ENCODE peak calls at places on chromosome 13, in ten cellular contexts. K is brain microvascular endothelial cell; Q is psoas muscle; D is uterus; G is small intestine; B is Karpas-422; H is aorta; I is lower lobe of right lung; P is heart right ventricle; J is effector memory CD4-positive, alpha-beta T cell. W is an unnamed sample. For H3K27me3, the result is how much of the 10 kb centered on the place peaks cover.

GRCh38 chr13:26605845-26606244 is 48.4 kb downstream of the WASF3 start:
- DNase-seq in K (no peak), Q (no peak), D (no peak), G (no peak), B (peak), H (no peak), I (no peak), P (no peak), J (no peak), W (no peak)

GRCh38 chr13:96849091-96849490 is 145.2 kb downstream of the OXGR1 start:
- DNase-seq in K (no peak), Q (no peak), D (no peak), G (no peak), B (no peak), H (no peak), I (no peak), P (no peak), J (no peak), W (no peak)

GRCh38 chr13:21399741-21400140 is 59.4 kb downstream of the ZDHHC20 start:
- DNase-seq in K (peak), Q (no peak), D (no peak), G (no peak), B (peak), H (no peak), I (no peak), P (no peak), J (no peak), W (no peak)

GRCh38 chr13:91240341-91240740 is 107.1 kb upstream of the MIR17HG start:
- DNase-seq in K (no peak), Q (no peak), D (no peak), G (no peak), B (no peak), H (no peak), I (no peak), P (no peak), J (no peak), W (no peak)

GRCh38 chr13:51581148-51581820 is 3.0 kb upstream of the WDFY2 start:
- DNase-seq in K (no peak), Q (no peak), D (no peak), G (no peak), B (no peak), H (no peak), I (no peak), P (no peak), J (no peak), W (no peak)

GRCh38 chr13:66927562-66927961 is 302.6 kb downstream of the PCDH9 start:
- DNase-seq in K (no peak), Q (no peak), D (no peak), G (no peak), B (no peak), H (no peak), I (no peak), P (no peak), J (no peak), W (no peak)

GRCh38 chr13:30884543-30884942 is 21.5 kb upstream of the MEDAG start:
- DNase-seq in K (no peak), Q (no peak), D (no peak), G (no peak), B (no peak), H (no peak), I (no peak), P (no peak), J (no peak), W (no peak)

GRCh38 chr13:29908411-29908810 is 58.0 kb upstream of the UBL3 start:
- DNase-seq in K (no peak), Q (peak), D (no peak), G (no peak), B (no peak), H (no peak), I (no peak), P (no peak), J (no peak), W (peak)

GRCh38 chr13:49272296-49272695 is 24.6 kb downstream of the CDADC1 start:
- DNase-seq in K (no peak), Q (no peak), D (no peak), G (no peak), B (no peak), H (no peak), I (no peak), P (no peak), J (no peak), W (no peak)

GRCh38 chr13:103067751-103068563 is 1.7 kb upstream of the SLC10A2 start:
- DNase-seq in K (no peak), Q (no peak), D (no peak), G (peak), B (no peak), H (no peak), I (no peak), P (no peak), J (no peak), W (no peak)

GRCh38 chr13:83975668-83976165 is 93.4 kb upstream of the SLITRK1 start:
- DNase-seq in K (no peak), Q (no peak), D (no peak), G (no peak), B (no peak), H (no peak), I (no peak), P (no peak), J (no peak), W (no peak)

GRCh38 chr13:102035969-102036368 is 365.9 kb downstream of the FGF14 start:
- DNase-seq in K (no peak), Q (no peak), D (no peak), G (no peak), B (no peak), H (no peak), I (no peak), P (no peak), J (no peak), W (no peak)

GRCh38 chr13:110012102-110012739 is 225.8 kb upstream of the IRS2 start:
- DNase-seq in K (peak), Q (no peak), D (no peak), G (no peak), B (peak), H (no peak), I (no peak), P (no peak), J (no peak), W (peak)

GRCh38 chr13:70107498-70108271 is at the start of gene ATXN8OS:
- DNase-seq in K (no peak), Q (no peak), D (no peak), G (no peak), B (no peak), H (peak), I (peak), P (no peak), J (no peak), W (no peak)

GRCh38 chr13:66405908-66406802 is 824.0 kb downstream of the PCDH9 start:
- DNase-seq in K (peak), Q (no peak), D (no peak), G (no peak), B (no peak), H (no peak), I (no peak), P (no peak), J (no peak), W (no peak)

GRCh38 chr13:43132911-43133310 is 109.5 kb downstream of the DNAJC15 start:
- DNase-seq in K (no peak), Q (no peak), D (no peak), G (no peak), B (peak), H (no peak), I (no peak), P (no peak), J (no peak), W (no peak)

GRCh38 chr13:55497486-55497885 is 1643.2 kb upstream of the PRR20A start:
- DNase-seq in K (no peak), Q (no peak), D (no peak), G (no peak), B (no peak), H (no peak), I (no peak), P (no peak), J (no peak), W (no peak)

GRCh38 chr13:31885994-31886393 is 145.6 kb upstream of the FRY start:
- DNase-seq in K (no peak), Q (no peak), D (no peak), G (no peak), B (no peak), H (no peak), I (no peak), P (peak), J (no peak), W (no peak)

GRCh38 chr13:75861786-75862185 is 225.7 kb downstream of the LMO7 start:
- DNase-seq in K (no peak), Q (no peak), D (no peak), G (no peak), B (no peak), H (no peak), I (no peak), P (no peak), J (no peak), W (no peak)

GRCh38 chr13:45238945-45239795 is 38.3 kb upstream of the KCTD4 start:
- DNase-seq in K (peak), Q (no peak), D (no peak), G (no peak), B (no peak), H (no peak), I (no peak), P (no peak), J (no peak), W (no peak)

GRCh38 chr13:100330662-100331061 is 241.8 kb downstream of the PCCA start:
- DNase-seq in K (no peak), Q (no peak), D (no peak), G (no peak), B (no peak), H (no peak), I (no peak), P (no peak), J (no peak), W (no peak)

GRCh38 chr13:94333131-94333820 is 146.2 kb downstream of the DCT start:
- DNase-seq in K (no peak), Q (no peak), D (no peak), G (no peak), B (no peak), H (no peak), I (no peak), P (no peak), J (no peak), W (no peak)

GRCh38 chr13:109885235-109885634 is 98.9 kb upstream of the IRS2 start:
- DNase-seq in K (no peak), Q (no peak), D (no peak), G (no peak), B (no peak), H (no peak), I (no peak), P (no peak), J (no peak), W (no peak)

GRCh38 chr13:98825659-98826058 is 73.2 kb upstream of the SLC15A1 start:
- DNase-seq in K (no peak), Q (no peak), D (no peak), G (no peak), B (no peak), H (no peak), I (no peak), P (no peak), J (no peak), W (peak)

GRCh38 chr13:75879656-75880055 is 243.5 kb downstream of the LMO7 start:
- DNase-seq in K (no peak), Q (no peak), D (no peak), G (no peak), B (no peak), H (no peak), I (no peak), P (no peak), J (no peak), W (no peak)

GRCh38 chr13:87274209-87274819 is 396.9 kb upstream of the SLITRK5 start:
- DNase-seq in K (no peak), Q (no peak), D (no peak), G (peak), B (peak), H (no peak), I (no peak), P (peak), J (no peak), W (no peak)

GRCh38 chr13:52899206-52899605 is 50.8 kb upstream of the PCDH8 start:
- DNase-seq in K (no peak), Q (no peak), D (no peak), G (no peak), B (no peak), H (no peak), I (no peak), P (no peak), J (no peak), W (no peak)

DNA sequence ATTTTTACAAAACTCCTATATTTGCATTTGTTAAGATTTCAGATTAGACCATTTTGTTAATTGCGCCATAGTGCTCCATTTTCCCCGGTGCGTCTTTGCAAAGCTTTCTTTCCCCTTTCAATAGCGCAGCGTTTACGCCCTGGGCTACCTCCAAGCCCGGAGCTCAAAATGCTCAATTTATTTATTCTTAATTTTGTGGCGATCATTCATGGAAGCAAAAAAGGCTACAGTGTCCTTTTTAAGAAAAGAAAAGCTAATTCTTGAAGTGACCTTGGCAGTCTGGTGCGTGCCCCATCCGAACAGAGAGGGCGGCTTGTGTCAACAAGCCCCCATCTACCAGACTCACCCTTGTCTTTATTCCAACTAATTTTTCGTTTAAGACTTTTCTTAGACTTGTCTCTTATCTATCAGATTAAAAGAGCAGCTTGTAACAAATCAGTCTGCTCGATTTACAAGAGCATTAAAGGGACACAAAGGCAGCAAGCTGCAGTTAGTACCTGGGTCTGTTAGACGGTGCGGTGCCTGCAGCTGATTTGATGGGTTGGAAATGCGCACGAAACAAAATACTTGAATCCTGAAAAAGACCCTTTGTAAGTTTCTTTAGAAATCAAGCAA is 30.1 kb downstream of the GSX1 start:
- DNase-seq in K (no peak), Q (no peak), D (no peak), G (no peak), B (no peak), H (no peak), I (no peak), P (no peak), J (no peak), W (no peak)
- H3K27me3 ChIP-seq in K (under half), Q (under half), D (under half), G (under half), B (under half), H (under half), I (half or more), P (half or more), J (under half), W (under half)

GRCh38 chr13:71864094-71864980 is 2.7 kb downstream of the DACH1 start:
- DNase-seq in K (peak), Q (peak), D (peak), G (peak), B (no peak), H (peak), I (peak), P (peak), J (no peak), W (no peak)
- H3K27me3 ChIP-seq in K (under half), Q (under half), D (under half), G (under half), B (under half), H (under half), I (under half), P (under half), J (under half), W (under half)

GRCh38 chr13:112105884-112106283 is 38.9 kb downstream of the SOX1 start:
- DNase-seq in K (no peak), Q (no peak), D (no peak), G (no peak), B (no peak), H (peak), I (no peak), P (no peak), J (no peak), W (peak)
- H3K27me3 ChIP-seq in K (under half), Q (under half), D (under half), G (under half), B (under half), H (under half), I (half or more), P (half or more), J (under half), W (half or more)

GRCh38 chr13:57637515-57637914 is 6.0 kb downstream of the PCDH17 start:
- DNase-seq in K (no peak), Q (no peak), D (no peak), G (no peak), B (no peak), H (no peak), I (no peak), P (no peak), J (no peak), W (no peak)

GRCh38 chr13:57634829-57635165 is 3.3 kb downstream of the PCDH17 start:
- DNase-seq in K (no peak), Q (no peak), D (peak), G (no peak), B (no peak), H (no peak), I (no peak), P (peak), J (no peak), W (no peak)

GRCh38 chr13:57636811-57637210 is 5.3 kb downstream of the PCDH17 start:
- DNase-seq in K (no peak), Q (no peak), D (no peak), G (no peak), B (no peak), H (no peak), I (no peak), P (no peak), J (no peak), W (no peak)

GRCh38 chr13:57633950-57634828 is 2.6 kb downstream of the PCDH17 start:
- DNase-seq in K (no peak), Q (no peak), D (no peak), G (no peak), B (no peak), H (peak), I (no peak), P (peak), J (no peak), W (no peak)

GRCh38 chr13:57635541-57635940 is 4.0 kb downstream of the PCDH17 start:
- DNase-seq in K (no peak), Q (no peak), D (no peak), G (no peak), B (no peak), H (no peak), I (no peak), P (no peak), J (no peak), W (no peak)
- H3K27me3 ChIP-seq in K (under half), Q (under half), D (under half), G (under half), B (under half), H (under half), I (under half), P (under half), J (under half), W (under half)

GRCh38 chr13:36131215-36131930 is at the start of gene DCLK1:
- DNase-seq in K (peak), Q (peak), D (peak), G (no peak), B (no peak), H (peak), I (peak), P (peak), J (no peak), W (peak)
- H3K27me3 ChIP-seq in K (under half), Q (under half), D (under half), G (under half), B (under half), H (under half), I (under half), P (under half), J (under half), W (under half)

GRCh38 chr13:90008707-90009149 is 1338.8 kb upstream of the MIR17HG start:
- DNase-seq in K (no peak), Q (no peak), D (no peak), G (no peak), B (no peak), H (no peak), I (no peak), P (no peak), J (no peak), W (no peak)
- H3K27me3 ChIP-seq in K (under half), Q (under half), D (under half), G (under half), B (under half), H (under half), I (under half), P (under half), J (under half), W (under half)